ENCODE peak calls at places on chromosome 18, in four cellular contexts. U is A549, B is SK-N-SH, D is HepG2. Z is an unnamed sample.

GRCh38 chr18:31648966-31649429 is 35.4 kb downstream of the B4GALT6 start:
- DNase-seq in U (peak; percentile 50), B (no peak), D (peak; percentile 13), Z (no peak)

GRCh38 chr18:79393181-79393598 is 2.5 kb upstream of the NFATC1 start:
- DNase-seq in U (no peak), B (no peak), D (no peak), Z (no peak)

GRCh38 chr18:6489977-6490376 is 75.3 kb upstream of the L3MBTL4 start:
- DNase-seq in U (no peak), B (no peak), D (no peak), Z (no peak)

GRCh38 chr18:211582-211981 is 53.2 kb downstream of the USP14 start:
- DNase-seq in U (no peak), B (no peak), D (no peak), Z (no peak)

GRCh38 chr18:23958036-23958435 is 56.5 kb upstream of the TTC39C start:
- DNase-seq in U (no peak), B (no peak), D (no peak), Z (no peak)

GRCh38 chr18:7982216-7982615 is 415.1 kb downstream of the PTPRM start:
- DNase-seq in U (no peak), B (no peak), D (no peak), Z (no peak)

GRCh38 chr18:77207540-77207939 is 42.1 kb upstream of the GALR1 start:
- DNase-seq in U (peak; percentile 68), B (peak; percentile 64), D (peak; percentile 42), Z (peak; percentile 18)

GRCh38 chr18:12656671-12657047 is 1.2 kb downstream of the SPIRE1 start:
- DNase-seq in U (no peak), B (peak; percentile 48), D (no peak), Z (no peak)

GRCh38 chr18:32910694-32911296 is 138.0 kb upstream of the KLHL14 start:
- DNase-seq in U (no peak), B (no peak), D (peak; percentile 16), Z (no peak)

GRCh38 chr18:74460825-74461224 is 3.7 kb upstream of the DIPK1C start:
- DNase-seq in U (no peak), B (no peak), D (no peak), Z (no peak)

GRCh38 chr18:54973046-54973445 is 13.8 kb upstream of the CCDC68 start:
- DNase-seq in U (no peak), B (no peak), D (no peak), Z (no peak)

GRCh38 chr18:49892148-49892924 is 79.0 kb upstream of the ACAA2 start:
- DNase-seq in U (no peak), B (no peak), D (peak; percentile 39), Z (no peak)

GRCh38 chr18:7349181-7349837 is 118.4 kb downstream of the LRRC30 start:
- DNase-seq in U (no peak), B (no peak), D (no peak), Z (no peak)

GRCh38 chr18:48161911-48162698 is 231.6 kb upstream of the SMAD2 start:
- DNase-seq in U (peak; percentile 5), B (no peak), D (no peak), Z (no peak)

GRCh38 chr18:79366177-79367094 is 29.3 kb upstream of the NFATC1 start:
- DNase-seq in U (no peak), B (peak; percentile 49), D (no peak), Z (no peak)

GRCh38 chr18:45169610-45170009 is 445.7 kb upstream of the SLC14A2 start:
- DNase-seq in U (peak; percentile 41), B (no peak), D (no peak), Z (no peak)

GRCh38 chr18:7566587-7567486 is at the start of gene PTPRM:
- DNase-seq in U (peak; percentile 65), B (peak; percentile 92), D (peak; percentile 47), Z (no peak)

GRCh38 chr18:42414756-42415454 is 459.9 kb downstream of the PIK3C3 start:
- DNase-seq in U (peak; percentile 6), B (no peak), D (no peak), Z (no peak)

GRCh38 chr18:72849671-72850070 is 18.1 kb downstream of the NETO1 start:
- DNase-seq in U (no peak), B (no peak), D (no peak), Z (no peak)

GRCh38 chr18:59455728-59456276 is 96.7 kb upstream of the LMAN1 start:
- DNase-seq in U (no peak), B (no peak), D (no peak), Z (no peak)

GRCh38 chr18:27211569-27211968 is 26.5 kb upstream of the CHST9 start:
- DNase-seq in U (no peak), B (no peak), D (no peak), Z (no peak)
- TF ChIP-seq CTCF in U (no peak), B (no peak), D (peak; percentile 13), Z (no peak)

GRCh38 chr18:9337875-9338274 is 3.3 kb downstream of the TWSG1 start:
- DNase-seq in U (no peak), B (no peak), D (no peak), Z (peak; percentile 57)

GRCh38 chr18:9335255-9336045 is 877 bp downstream of the TWSG1 start:
- DNase-seq in U (no peak), B (no peak), D (no peak), Z (no peak)

GRCh38 chr18:9334351-9335254 is at the start of gene TWSG1:
- DNase-seq in U (peak; percentile 91), B (peak; percentile 99), D (peak; percentile 72), Z (peak; percentile 87)

GRCh38 chr18:9333441-9334350 is 877 bp upstream of the TWSG1 start:
- DNase-seq in U (no peak), B (no peak), D (no peak), Z (no peak)

GRCh38 chr18:9336827-9337226 is 2.3 kb downstream of the TWSG1 start:
- DNase-seq in U (no peak), B (no peak), D (no peak), Z (no peak)
- H3K4me3 ChIP-seq in U (no peak overlapping the region), B (no peak overlapping the region), D (no peak overlapping the region), Z (no peak overlapping the region)

DNA sequence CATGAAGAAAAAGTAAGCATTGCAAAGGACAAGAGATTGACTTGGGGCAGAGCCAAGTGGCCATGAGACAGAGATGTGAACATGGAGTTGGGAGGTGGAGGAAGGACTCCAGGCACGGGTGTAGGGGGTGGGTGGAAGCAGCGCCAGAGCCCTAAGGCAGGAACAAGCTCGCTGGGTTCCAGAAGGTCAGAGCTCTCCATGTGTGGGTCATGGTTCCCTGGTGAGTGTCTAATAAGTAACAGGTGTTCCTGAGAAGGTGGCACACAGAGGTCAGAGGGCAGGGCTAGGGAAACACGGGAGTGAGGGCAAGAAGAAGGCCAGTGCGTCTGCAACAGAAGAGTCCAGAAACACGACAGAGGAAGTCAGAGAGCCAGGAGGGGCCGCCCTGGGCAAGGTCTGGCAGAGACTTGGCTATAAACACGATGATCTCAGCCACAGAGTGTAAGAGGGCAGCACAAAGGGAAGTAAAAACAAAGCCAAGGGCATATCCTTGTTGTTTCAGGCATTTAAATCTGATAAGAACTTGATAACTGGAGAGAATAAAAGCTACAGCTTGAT is 260.8 kb downstream of the TGIF1 start:
- DNase-seq in U (peak; percentile 78), B (peak; percentile 20), D (no peak), Z (peak; percentile 79)
- TF ChIP-seq REST in U (no peak), B (no peak), D (no peak), Z (no peak)

DNA sequence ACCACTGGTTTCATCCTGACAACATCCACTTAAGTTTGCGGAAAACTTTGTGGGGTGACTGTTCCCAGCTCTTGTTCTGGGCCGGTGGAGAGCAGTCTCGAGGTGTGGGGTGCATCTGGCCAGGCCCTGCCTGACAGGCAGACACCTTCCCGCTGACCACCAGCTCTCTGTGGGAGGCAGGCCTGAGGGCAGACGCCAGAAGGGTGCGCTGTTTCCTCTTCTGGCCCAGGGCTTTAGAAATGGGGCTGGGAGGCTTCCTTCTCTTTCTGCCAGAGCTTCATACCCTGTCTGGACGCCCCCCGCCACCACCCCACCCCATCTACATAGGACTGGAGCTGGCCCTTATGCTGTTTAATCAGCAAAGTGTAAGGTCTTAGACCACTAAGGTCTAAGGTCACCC is 263.8 kb downstream of the LOXHD1 start:
- DNase-seq in U (no peak), B (peak; percentile 47), D (no peak), Z (no peak)
- TF ChIP-seq CTCF in U (no peak), B (peak; percentile 32), D (peak; percentile 53), Z (peak; percentile 17)

DNA sequence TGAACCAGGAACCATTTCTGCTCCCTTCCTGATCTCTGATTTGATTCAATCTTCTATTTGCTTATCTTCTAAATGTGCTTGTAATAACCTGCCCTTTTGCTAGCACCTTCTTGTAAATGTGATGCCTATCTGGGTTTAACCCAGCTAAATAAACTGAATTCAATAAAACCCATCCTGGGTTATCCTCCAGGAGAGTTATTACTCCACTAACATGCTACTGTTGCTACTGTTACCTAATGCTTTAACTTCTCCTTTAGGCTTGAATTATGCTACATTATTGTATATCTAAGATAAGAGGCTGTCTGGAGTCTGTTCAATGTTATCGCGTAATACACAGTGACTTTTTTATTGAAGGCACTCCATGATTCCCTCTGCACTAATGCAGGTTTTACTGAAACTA is 206.5 kb upstream of the CTAGE1 start:
- DNase-seq in U (no peak), B (peak; percentile 9), D (no peak), Z (no peak)
- H3K4me3 ChIP-seq in U (no peak overlapping the region), B (no peak overlapping the region), D (no peak overlapping the region), Z (no peak overlapping the region)

Z was measured in HL-60.